ENCODE peak calls at places on chromosomes 11 and 22, in nine cellular contexts. W is nephron progenitor cell; B is RPMI8226; Y is posterior vena cava; N is cerebellar cortex; A is non-pigmented ciliary epithelial cell; I is activated T-cell treated with anti-CD3 and anti-CD28 coated beads, Interleukin-2, amount 50 U/mL, for 72 hours; J is CD4-positive, alpha-beta memory T cell; S is adrenal gland. X is an unnamed sample.

GRCh38 chr11:35321111-35321510 is 98.2 kb downstream of the SLC1A2 start:
- DNase-seq in I (no peak), J (no peak), W (no peak), Y (no peak), S (no peak), B (no peak), N (no peak), A (no peak), X (no peak)

GRCh38 chr22:49008682-49009235 is 818.9 kb downstream of the BRD1 start:
- DNase-seq in W (no peak), J (no peak), B (no peak), N (no peak), Y (peak; percentile 66), S (peak; percentile 42), A (no peak), I (no peak), X (no peak)

GRCh38 chr11:69014936-69015549 is 2.0 kb upstream of the MRGPRF start:
- DNase-seq in Y (no peak), S (no peak), N (no peak), J (no peak), W (no peak), B (no peak), I (no peak), A (no peak), X (no peak)

GRCh38 chr11:31861011-31861410 is 49.9 kb upstream of the PAX6 start:
- DNase-seq in Y (no peak), B (no peak), S (no peak), W (no peak), N (no peak), I (no peak), J (no peak), A (no peak), X (no peak)

GRCh38 chr11:124804884-124805283 is 4.7 kb upstream of the MSANTD2 start:
- DNase-seq in A (no peak), W (no peak), J (no peak), I (no peak), N (no peak), Y (no peak), B (no peak), S (no peak), X (no peak)

GRCh38 chr11:110362916-110363574 is 66.6 kb upstream of the RDX start:
- DNase-seq in I (no peak), B (no peak), W (peak; percentile 28), A (no peak), Y (no peak), N (no peak), S (peak; percentile 66), J (no peak), X (peak; percentile 83)

GRCh38 chr11:12543596-12544415 is 130.4 kb upstream of the TEAD1 start:
- DNase-seq in J (no peak), I (no peak), S (no peak), W (no peak), A (no peak), N (no peak), B (no peak), Y (no peak), X (no peak)

GRCh38 chr11:70400643-70401042 is 2.3 kb downstream of the CTTN start:
- DNase-seq in Y (no peak), N (no peak), A (no peak), S (no peak), B (no peak), W (no peak), I (peak; percentile 18), J (no peak), X (no peak)

GRCh38 chr11:76799061-76799804 is 16.1 kb downstream of the TSKU start:
- DNase-seq in Y (peak; percentile 97), J (peak; percentile 73), W (peak; percentile 92), S (peak; percentile 84), A (no peak), I (peak; percentile 84), B (peak; percentile 91), N (peak; percentile 70), X (peak; percentile 67)

GRCh38 chr11:95302211-95302610 is 71.2 kb upstream of the SESN3 start:
- DNase-seq in I (no peak), B (no peak), A (no peak), S (no peak), W (no peak), Y (no peak), N (no peak), J (no peak), X (no peak)

GRCh38 chr11:118930152-118930712 is 4.5 kb upstream of the BCL9L start:
- DNase-seq in S (peak; percentile 96), A (no peak), Y (peak; percentile 91), W (peak; percentile 89), B (peak; percentile 98), N (peak; percentile 97), I (peak; percentile 91), J (peak; percentile 82), X (peak; percentile 65)

GRCh38 chr11:66242085-66242765 is 26.2 kb upstream of the RAB1B start:
- DNase-seq in B (peak; percentile 97), W (no peak), A (no peak), N (peak; percentile 91), S (no peak), I (no peak), J (no peak), Y (no peak), X (no peak)

GRCh38 chr11:121895919-121896318 is 220.1 kb downstream of the BLID start:
- DNase-seq in W (no peak), A (no peak), I (no peak), Y (no peak), S (no peak), J (no peak), B (no peak), N (no peak), X (no peak)

GRCh38 chr22:49290286-49290685 is 537.4 kb downstream of the BRD1 start:
- DNase-seq in W (no peak), B (no peak), S (no peak), I (no peak), N (no peak), Y (peak; percentile 59), J (no peak), A (no peak), X (no peak)

GRCh38 chr11:47408598-47409439 is 429 bp downstream of the SLC39A13 start:
- DNase-seq in W (peak; percentile 47), A (no peak), B (peak; percentile 19), I (no peak), N (peak; percentile 61), S (peak; percentile 84), Y (peak; percentile 91), J (no peak), X (peak; percentile 53)

GRCh38 chr22:37733625-37734401 is 37.0 kb downstream of the TRIOBP start:
- DNase-seq in J (no peak), A (no peak), Y (no peak), I (no peak), N (no peak), B (no peak), S (no peak), W (no peak), X (no peak)

GRCh38 chr11:108316061-108316460 is 93.2 kb downstream of the ATM start:
- DNase-seq in N (no peak), B (no peak), J (no peak), W (no peak), A (no peak), Y (no peak), I (no peak), S (no peak), X (no peak)

GRCh38 chr11:64800633-64801464 is 2.2 kb downstream of the MAP4K2 start:
- DNase-seq in J (no peak), Y (peak; percentile 74), B (no peak), I (no peak), N (no peak), S (no peak), W (no peak), A (no peak), X (no peak)

GRCh38 chr22:44191036-44191454 is 10.3 kb downstream of the PARVG start:
- DNase-seq in I (peak; percentile 72), A (no peak), B (no peak), Y (no peak), W (no peak), J (no peak), S (no peak), N (no peak), X (no peak)

GRCh38 chr11:46207270-46207669 is 70.2 kb upstream of the CREB3L1 start:
- DNase-seq in Y (no peak), W (no peak), N (no peak), I (no peak), S (peak; percentile 23), B (no peak), J (no peak), A (no peak), X (no peak)

GRCh38 chr11:14637868-14638409 is 5.7 kb upstream of the PDE3B start:
- DNase-seq in S (no peak), A (no peak), N (no peak), I (no peak), W (no peak), J (no peak), B (no peak), Y (peak; percentile 29), X (no peak)

GRCh38 chr11:19929147-19929546 is 216.5 kb downstream of the NAV2 start:
- DNase-seq in B (no peak), Y (no peak), N (no peak), I (no peak), A (no peak), J (no peak), W (no peak), S (no peak), X (no peak)

X was measured in H4.